ENCODE peak calls at places on chromosomes 3 and 15, in seven cellular contexts. E, G, T, Y, Z, N and J are unnamed samples.

GRCh38 chr3:187290561-187290960 is 976 bp downstream of the MASP1 start:
- DNase-seq in Z (no peak), T (no peak), Y (no peak), E (no peak), G (no peak), N (no peak), J (no peak)

GRCh38 chr3:193911784-193912183 is 224.2 kb upstream of the HES1 start:
- DNase-seq in G (no peak), Y (no peak), E (no peak), Z (no peak), N (no peak), T (no peak), J (no peak)

GRCh38 chr15:68252925-68253534 is 23.5 kb upstream of the CLN6 start:
- DNase-seq in Y (peak; percentile 42), T (peak; percentile 83), G (no peak), E (peak; percentile 70), N (peak; percentile 30), Z (no peak), J (peak; percentile 79)

GRCh38 chr3:46962427-46962826 is 14.1 kb downstream of the CCDC12 start:
- DNase-seq in Y (no peak), N (no peak), E (no peak), G (no peak), Z (no peak), T (no peak), J (no peak)

GRCh38 chr3:62379206-62379834 is 6.0 kb upstream of the FEZF2 start:
- DNase-seq in Z (peak; percentile 66), Y (no peak), T (no peak), G (no peak), N (no peak), E (no peak), J (peak; percentile 42)

GRCh38 chr3:12170207-12170606 is 11.5 kb upstream of the TIMP4 start:
- DNase-seq in G (no peak), Y (no peak), T (no peak), N (no peak), Z (no peak), E (peak; percentile 64), J (no peak)

GRCh38 chr15:64443747-64444621 is 16.4 kb upstream of the ZNF609 start:
- DNase-seq in N (no peak), Z (no peak), Y (no peak), T (peak; percentile 72), G (no peak), E (peak; percentile 65), J (no peak)

GRCh38 chr3:183447206-183448001 is 19.0 kb upstream of the MCF2L2 start:
- DNase-seq in G (peak; percentile 79), Y (peak; percentile 84), T (peak; percentile 94), E (peak; percentile 86), N (peak; percentile 92), Z (peak; percentile 98), J (peak; percentile 99)

GRCh38 chr3:152443212-152444023 is 174.7 kb downstream of the MBNL1 start:
- DNase-seq in N (no peak), Z (no peak), Y (no peak), T (no peak), G (no peak), E (no peak), J (no peak)

GRCh38 chr15:64897345-64897985 is 14.2 kb upstream of the ANKDD1A start:
- DNase-seq in Y (no peak), N (no peak), E (peak; percentile 84), G (no peak), Z (no peak), T (peak; percentile 66), J (no peak)

GRCh38 chr15:72800819-72801481 is 17.4 kb upstream of the ADPGK start:
- DNase-seq in T (no peak), N (no peak), Z (no peak), Y (no peak), E (no peak), G (no peak), J (no peak)

GRCh38 chr3:62139957-62140356 is 233.4 kb downstream of the FEZF2 start:
- DNase-seq in Y (no peak), E (peak; percentile 16), Z (no peak), G (no peak), T (no peak), N (no peak), J (no peak)

GRCh38 chr3:153169793-153170386 is 7.9 kb downstream of the RAP2B start:
- DNase-seq in E (no peak), N (no peak), Y (no peak), G (no peak), Z (no peak), T (no peak), J (no peak)

GRCh38 chr15:90044191-90044590 is 43.1 kb downstream of the ZNF710 start:
- DNase-seq in E (no peak), G (no peak), Y (no peak), T (no peak), Z (no peak), N (no peak), J (no peak)

GRCh38 chr3:197521277-197522182 is 34.2 kb downstream of the BDH1 start:
- DNase-seq in E (no peak), N (no peak), T (no peak), Y (no peak), G (no peak), Z (peak; percentile 32), J (no peak)

GRCh38 chr15:81293728-81294500 is 30.0 kb downstream of the STARD5 start:
- DNase-seq in N (no peak), Z (no peak), G (peak; percentile 61), E (no peak), T (no peak), Y (no peak), J (no peak)

GRCh38 chr15:55630921-55631320 is 42.8 kb upstream of the PYGO1 start:
- DNase-seq in N (no peak), G (no peak), E (no peak), Y (no peak), T (no peak), Z (no peak), J (no peak)

GRCh38 chr3:45509038-45509767 is 85.3 kb upstream of the LIMD1 start:
- DNase-seq in T (peak; percentile 36), N (no peak), Z (peak; percentile 49), G (peak; percentile 45), E (peak; percentile 87), Y (peak; percentile 69), J (peak; percentile 57)